ENCODE peak calls at places on chromosomes 5 and 9, in four cellular contexts. One of them, this sample, is unnamed. For H3K4me1, the result is how much of the 10 kb centered on the place peaks cover.

GRCh38 chr9:131407717-131408195 is 13.9 kb downstream of the PRRC2B start:
- DNase-seq in PC-3: no peak
- DNase-seq in adrenal gland: peak
- DNase-seq in A549: peak
- DNase-seq in this sample: peak

GRCh38 chr9:96875460-96876142 is 21.3 kb upstream of the ZNF782 start:
- DNase-seq in PC-3: peak
- DNase-seq in adrenal gland: peak
- DNase-seq in A549: peak
- DNase-seq in this sample: no peak

GRCh38 chr5:39661026-39661779 is 236.4 kb upstream of the DAB2 start:
- DNase-seq in PC-3: peak
- DNase-seq in adrenal gland: no peak
- DNase-seq in A549: no peak
- DNase-seq in this sample: no peak

GRCh38 chr5:41878598-41879305 is 8.5 kb upstream of the OXCT1 start:
- DNase-seq in PC-3: no peak
- DNase-seq in adrenal gland: no peak
- DNase-seq in A549: no peak
- DNase-seq in this sample: no peak

GRCh38 chr9:110969971-110970381 is 68.3 kb downstream of the LPAR1 start:
- DNase-seq in PC-3: peak
- DNase-seq in adrenal gland: no peak
- DNase-seq in A549: peak
- DNase-seq in this sample: no peak

GRCh38 chr5:1161108-1161831 is 40.1 kb upstream of the SLC6A19 start:
- DNase-seq in PC-3: peak
- DNase-seq in adrenal gland: peak
- DNase-seq in A549: peak
- DNase-seq in this sample: no peak

GRCh38 chr9:92378825-92379535 is 25.4 kb downstream of the OGN start:
- DNase-seq in PC-3: no peak
- DNase-seq in adrenal gland: no peak
- DNase-seq in A549: no peak
- DNase-seq in this sample: no peak

GRCh38 chr5:142016576-142016975 is 3.7 kb upstream of the GNPDA1 start:
- DNase-seq in PC-3: no peak
- DNase-seq in adrenal gland: no peak
- DNase-seq in A549: no peak
- DNase-seq in this sample: no peak

GRCh38 chr5:139164020-139164419 is 34.1 kb downstream of the SIL1 start:
- DNase-seq in PC-3: no peak
- DNase-seq in adrenal gland: no peak
- DNase-seq in A549: no peak
- DNase-seq in this sample: no peak

GRCh38 chr5:58666141-58666540 is 83.3 kb downstream of the RAB3C start:
- DNase-seq in PC-3: no peak
- DNase-seq in adrenal gland: no peak
- DNase-seq in A549: no peak
- DNase-seq in this sample: no peak

GRCh38 chr5:154834045-154834444 is 16.4 kb downstream of the FAXDC2 start:
- DNase-seq in PC-3: no peak
- DNase-seq in adrenal gland: no peak
- DNase-seq in A549: no peak
- DNase-seq in this sample: no peak

GRCh38 chr9:22111176-22111870 is 102.2 kb upstream of the CDKN2B start:
- DNase-seq in PC-3: no peak
- DNase-seq in adrenal gland: no peak
- DNase-seq in A549: no peak
- DNase-seq in this sample: no peak

GRCh38 chr9:75378926-75379325 is 290.6 kb downstream of the OSTF1 start:
- DNase-seq in PC-3: no peak
- DNase-seq in adrenal gland: no peak
- DNase-seq in A549: no peak
- DNase-seq in this sample: no peak

GRCh38 chr5:907366-907765 is 14.7 kb downstream of the TRIP13 start:
- DNase-seq in PC-3: no peak
- DNase-seq in adrenal gland: no peak
- DNase-seq in A549: no peak
- DNase-seq in this sample: peak

GRCh38 chr9:34046784-34047379 is 1.8 kb downstream of the UBAP2 start:
- DNase-seq in PC-3: peak
- DNase-seq in adrenal gland: no peak
- DNase-seq in A549: no peak
- DNase-seq in this sample: no peak

GRCh38 chr9:71929223-71929622 is 17.8 kb downstream of the C9orf85 start:
- DNase-seq in PC-3: peak
- DNase-seq in adrenal gland: no peak
- DNase-seq in A549: no peak
- DNase-seq in this sample: no peak

GRCh38 chr5:149603210-149603609 is 21.9 kb downstream of the ARHGEF37 start:
- DNase-seq in PC-3: peak
- DNase-seq in adrenal gland: no peak
- DNase-seq in A549: no peak
- DNase-seq in this sample: no peak

GRCh38 chr5:55220433-55221185 is 6.5 kb downstream of the MCIDAS start:
- DNase-seq in PC-3: no peak
- DNase-seq in adrenal gland: no peak
- DNase-seq in A549: no peak
- DNase-seq in this sample: no peak

GRCh38 chr5:150017606-150018005 is 17.1 kb downstream of the HMGXB3 start:
- DNase-seq in PC-3: peak
- DNase-seq in adrenal gland: no peak
- DNase-seq in A549: peak
- DNase-seq in this sample: no peak

GRCh38 chr5:82620957-82621600 is 342.9 kb upstream of the RPS23 start:
- DNase-seq in PC-3: peak
- DNase-seq in adrenal gland: no peak
- DNase-seq in A549: no peak
- DNase-seq in this sample: no peak

GRCh38 chr9:127159949-127160610 is 37.6 kb upstream of the ANGPTL2 start:
- DNase-seq in PC-3: no peak
- DNase-seq in adrenal gland: peak
- DNase-seq in A549: no peak
- DNase-seq in this sample: peak

GRCh38 chr9:38009035-38009501 is 60.0 kb downstream of the SHB start:
- DNase-seq in PC-3: no peak
- DNase-seq in adrenal gland: no peak
- DNase-seq in A549: no peak
- DNase-seq in this sample: no peak

GRCh38 chr5:103667068-103667467 is 104.5 kb upstream of the NUDT12 start:
- DNase-seq in PC-3: peak
- DNase-seq in adrenal gland: no peak
- DNase-seq in A549: peak
- DNase-seq in this sample: no peak

GRCh38 chr9:72154468-72155281 is 5.4 kb downstream of the GDA start:
- DNase-seq in PC-3: peak
- DNase-seq in adrenal gland: no peak
- DNase-seq in A549: peak
- DNase-seq in this sample: no peak

GRCh38 chr5:154740957-154741356 is 14.2 kb upstream of the LARP1 start:
- DNase-seq in PC-3: no peak
- DNase-seq in adrenal gland: peak
- DNase-seq in A549: no peak
- DNase-seq in this sample: no peak

GRCh38 chr5:80210014-80210413 is 45.8 kb downstream of the SERINC5 start:
- DNase-seq in PC-3: no peak
- DNase-seq in adrenal gland: no peak
- DNase-seq in A549: no peak
- DNase-seq in this sample: no peak

GRCh38 chr5:62575556-62575955 is 3.1 kb upstream of the LRRC70 start:
- DNase-seq in PC-3: no peak
- DNase-seq in adrenal gland: no peak
- DNase-seq in A549: no peak
- DNase-seq in this sample: no peak

GRCh38 chr5:34007116-34007674 is 655 bp downstream of the AMACR start:
- DNase-seq in PC-3: no peak
- DNase-seq in adrenal gland: no peak
- DNase-seq in A549: no peak
- DNase-seq in this sample: peak

GRCh38 chr9:613771-614347 is 227.6 kb upstream of the DMRT1 start:
- DNase-seq in PC-3: peak
- DNase-seq in adrenal gland: peak
- DNase-seq in A549: peak
- DNase-seq in this sample: peak

GRCh38 chr9:28135571-28135970 is 562.3 kb upstream of the C9orf72 start:
- DNase-seq in PC-3: no peak
- DNase-seq in adrenal gland: no peak
- DNase-seq in A549: no peak
- DNase-seq in this sample: no peak

DNA sequence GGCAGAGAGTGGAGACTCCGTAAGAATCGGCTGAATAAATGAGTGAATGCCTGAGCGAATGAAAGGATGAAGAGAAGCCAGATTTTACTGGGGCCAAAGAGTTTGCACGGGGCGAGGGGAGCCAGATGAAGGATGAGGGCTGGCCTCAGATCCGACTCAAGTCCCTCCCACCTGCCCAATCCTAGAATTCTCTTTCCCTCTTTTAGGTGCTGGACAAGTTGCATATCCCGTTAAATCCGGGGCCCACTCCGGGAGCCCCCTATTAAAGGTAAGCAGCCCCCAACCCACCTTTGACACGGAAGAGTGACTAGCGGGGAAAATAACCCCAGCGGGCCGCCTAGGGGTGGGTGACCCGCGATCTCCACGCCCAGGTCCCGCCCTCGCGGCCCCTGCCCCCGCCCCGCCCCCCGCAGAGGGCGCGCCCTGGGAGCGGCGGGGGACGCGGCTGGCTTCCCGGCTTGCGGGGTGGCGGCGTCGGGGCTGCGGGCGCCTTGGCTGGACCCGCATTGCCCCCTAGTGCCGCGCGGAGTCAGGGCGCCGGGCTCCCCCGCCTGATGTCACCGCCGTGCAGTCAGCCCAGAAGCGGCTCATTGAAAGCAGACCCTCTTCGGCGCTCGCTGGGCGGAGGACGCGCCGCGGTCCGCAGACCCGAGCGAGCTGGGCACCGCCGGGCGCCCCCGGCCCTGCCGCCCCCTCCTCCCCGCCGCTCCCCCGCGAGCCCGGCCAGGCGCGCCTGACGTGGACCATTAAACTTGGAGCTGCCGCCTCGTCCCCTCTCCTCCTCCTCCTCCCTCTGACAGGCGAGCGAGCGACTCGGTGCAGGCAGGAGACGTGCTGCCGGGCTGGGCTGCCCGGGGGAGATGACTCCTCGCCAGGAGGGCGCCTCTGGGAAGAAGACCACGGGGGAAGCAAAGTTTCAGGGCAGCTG is at the start of gene ADRA1B:
- DNase-seq in PC-3: peak
- DNase-seq in adrenal gland: peak
- DNase-seq in A549: peak
- DNase-seq in this sample: peak
- TF ChIP-seq CTCF in PC-3: peak
- TF ChIP-seq CTCF in adrenal gland: peak
- TF ChIP-seq CTCF in A549: peak
- TF ChIP-seq CTCF in this sample: peak

GRCh38 chr9:115039686-115040085 is 78.3 kb downstream of the TNC start:
- DNase-seq in PC-3: no peak
- DNase-seq in adrenal gland: no peak
- DNase-seq in A549: no peak
- DNase-seq in this sample: no peak
- H3K4me1 ChIP-seq in PC-3: under half
- H3K4me1 ChIP-seq in adrenal gland: under half
- H3K4me1 ChIP-seq in A549: under half
- H3K4me1 ChIP-seq in this sample: under half

GRCh38 chr9:113463418-113464285 is at the start of gene RGS3:
- DNase-seq in PC-3: peak
- DNase-seq in adrenal gland: peak
- DNase-seq in A549: peak
- DNase-seq in this sample: no peak
- TF ChIP-seq CTCF in PC-3: no peak
- TF ChIP-seq CTCF in adrenal gland: no peak
- TF ChIP-seq CTCF in A549: no peak
- TF ChIP-seq CTCF in this sample: no peak

GRCh38 chr5:16538001-16538400 is 72.4 kb upstream of the ZNF622 start:
- DNase-seq in PC-3: no peak
- DNase-seq in adrenal gland: no peak
- DNase-seq in A549: no peak
- DNase-seq in this sample: no peak

GRCh38 chr5:16542275-16542674 is 74.5 kb downstream of the RETREG1 start:
- DNase-seq in PC-3: no peak
- DNase-seq in adrenal gland: no peak
- DNase-seq in A549: no peak
- DNase-seq in this sample: no peak

GRCh38 chr5:16536818-16537217 is 71.2 kb upstream of the ZNF622 start:
- DNase-seq in PC-3: no peak
- DNase-seq in adrenal gland: no peak
- DNase-seq in A549: no peak
- DNase-seq in this sample: no peak

GRCh38 chr5:16539169-16539666 is 73.6 kb upstream of the ZNF622 start:
- DNase-seq in PC-3: peak
- DNase-seq in adrenal gland: peak
- DNase-seq in A549: peak
- DNase-seq in this sample: no peak

DNA sequence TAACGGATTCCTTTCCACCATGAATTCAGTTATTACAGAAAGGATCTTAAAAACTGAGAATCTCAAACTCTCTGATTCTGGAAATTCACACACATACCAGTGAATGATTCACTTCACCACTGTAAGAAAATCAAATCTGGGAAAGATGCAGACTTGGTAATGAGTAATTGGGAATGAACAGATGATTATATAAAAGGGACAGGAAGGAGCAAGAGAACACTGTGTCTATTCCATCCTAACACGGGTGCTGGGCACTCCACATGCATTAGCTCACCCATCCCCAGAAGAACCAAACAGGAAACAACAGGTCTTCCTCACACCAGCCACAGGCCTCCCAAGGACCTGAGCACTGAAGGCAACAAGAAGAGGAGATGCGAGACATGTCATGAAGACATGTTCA is 74.8 kb upstream of the ZNF622 start:
- DNase-seq in PC-3: peak
- DNase-seq in adrenal gland: no peak
- DNase-seq in A549: no peak
- DNase-seq in this sample: no peak
- H3K4me1 ChIP-seq in PC-3: under half
- H3K4me1 ChIP-seq in adrenal gland: under half
- H3K4me1 ChIP-seq in A549: under half
- H3K4me1 ChIP-seq in this sample: under half

GRCh38 chr5:177336112-177336511 is 15.4 kb downstream of the LMAN2 start:
- DNase-seq in PC-3: peak
- DNase-seq in adrenal gland: no peak
- DNase-seq in A549: peak
- DNase-seq in this sample: no peak
- TF ChIP-seq CTCF in PC-3: peak
- TF ChIP-seq CTCF in adrenal gland: no peak
- TF ChIP-seq CTCF in A549: peak
- TF ChIP-seq CTCF in this sample: no peak